ENCODE peak calls at places on chromosomes 6 and 20, in eight cellular contexts. Q, O, P, T, R, Z, E and L are unnamed samples.

GRCh38 chr6:151359486-151359885 is 31.9 kb downstream of the ZBTB2 start:
- DNase-seq in Q (no peak), O (no peak), P (no peak), T (no peak), R (no peak), Z (no peak), E (no peak), L (no peak)

GRCh38 chr6:57182017-57182432 is 9.9 kb downstream of the BAG2 start:
- DNase-seq in Q (no peak), O (no peak), P (peak; percentile 68), T (no peak), R (no peak), Z (no peak), E (no peak), L (no peak)

GRCh38 chr6:4788953-4789584 is 12.9 kb downstream of the CDYL start:
- DNase-seq in Q (no peak), O (no peak), P (no peak), T (peak; percentile 37), R (no peak), Z (no peak), E (no peak), L (no peak)

GRCh38 chr6:146135167-146135566 is 106.3 kb downstream of the GRM1 start:
- DNase-seq in Q (no peak), O (no peak), P (no peak), T (no peak), R (no peak), Z (no peak), E (no peak), L (no peak)

GRCh38 chr6:112743343-112743742 is 396.2 kb downstream of the RFPL4B start:
- DNase-seq in Q (no peak), O (no peak), P (no peak), T (peak; percentile 27), R (no peak), Z (no peak), E (no peak), L (no peak)

GRCh38 chr6:107717781-107718180 is 106.3 kb downstream of the SCML4 start:
- DNase-seq in Q (no peak), O (no peak), P (no peak), T (no peak), R (no peak), Z (no peak), E (no peak), L (no peak)

GRCh38 chr20:44153636-44154043 is 33.3 kb downstream of the JPH2 start:
- DNase-seq in Q (no peak), O (no peak), P (no peak), T (no peak), R (no peak), Z (no peak), E (no peak), L (no peak)

GRCh38 chr6:12791371-12791770 is 74.8 kb downstream of the PHACTR1 start:
- DNase-seq in Q (no peak), O (no peak), P (no peak), T (no peak), R (no peak), Z (no peak), E (no peak), L (no peak)

GRCh38 chr20:20212675-20213096 is 155.2 kb upstream of the INSM1 start:
- DNase-seq in Q (no peak), O (no peak), P (no peak), T (no peak), R (no peak), Z (no peak), E (no peak), L (peak; percentile 54)

GRCh38 chr6:71480577-71480976 is 192.0 kb downstream of the OGFRL1 start:
- DNase-seq in Q (no peak), O (no peak), P (no peak), T (no peak), R (no peak), Z (no peak), E (no peak), L (no peak)

GRCh38 chr6:35165630-35166071 is 24.5 kb upstream of the TCP11 start:
- DNase-seq in Q (peak; percentile 94), O (no peak), P (no peak), T (no peak), R (no peak), Z (no peak), E (no peak), L (no peak)

GRCh38 chr6:38774933-38775707 is 60.0 kb downstream of the DNAH8 start:
- DNase-seq in Q (no peak), O (no peak), P (no peak), T (no peak), R (no peak), Z (no peak), E (no peak), L (no peak)

GRCh38 chr6:90131091-90131490 is 165.6 kb downstream of the BACH2 start:
- DNase-seq in Q (no peak), O (no peak), P (no peak), T (no peak), R (no peak), Z (no peak), E (no peak), L (no peak)

GRCh38 chr6:41694815-41695536 is 40.4 kb downstream of the TFEB start:
- DNase-seq in Q (peak; percentile 42), O (no peak), P (no peak), T (no peak), R (no peak), Z (no peak), E (no peak), L (no peak)

GRCh38 chr20:50012282-50013263 is 29.8 kb downstream of the SNAI1 start:
- DNase-seq in Q (no peak), O (no peak), P (no peak), T (no peak), R (no peak), Z (no peak), E (no peak), L (no peak)